ENCODE peak calls at places on chromosomes 12 and 14, in five cellular contexts. P is psoas muscle, C is pancreas, X is H9, S is right lobe of liver. L is an unnamed sample. For H3K9me3 and H3K4me1, the result is how much of the 10 kb centered on the place peaks cover.

GRCh38 chr14:35964736-35965135 is 138.6 kb downstream of the BRMS1L start:
- DNase-seq in P (no peak), X (no peak), S (no peak), C (no peak), L (no peak)

GRCh38 chr14:33709711-33710110 is 241.2 kb downstream of the EGLN3 start:
- DNase-seq in P (no peak), S (no peak), X (no peak), C (no peak), L (no peak)

GRCh38 chr14:23146423-23146910 is 27.4 kb upstream of the CEBPE start:
- DNase-seq in X (no peak), C (no peak), S (no peak), P (no peak), L (no peak)

GRCh38 chr12:6074979-6075585 is 49.4 kb downstream of the VWF start:
- DNase-seq in P (peak), X (peak), S (no peak), C (no peak), L (no peak)

GRCh38 chr14:105838591-105839424 is 312.4 kb downstream of the TMEM121 start:
- DNase-seq in P (no peak), S (no peak), X (peak), C (peak), L (no peak)

GRCh38 chr12:122861586-122861970 is 26.3 kb downstream of the HIP1R start:
- DNase-seq in S (no peak), C (no peak), X (no peak), P (no peak), L (no peak)

GRCh38 chr14:22646570-22647254 is 2.6 kb upstream of the OR6J1 start:
- DNase-seq in S (no peak), P (no peak), X (no peak), C (no peak), L (peak)

GRCh38 chr12:12902036-12902435 is 10.7 kb downstream of the GPRC5A start:
- DNase-seq in X (no peak), S (no peak), C (no peak), P (no peak), L (peak)

GRCh38 chr12:127803545-127803944 is 463.4 kb upstream of the TMEM132C start:
- DNase-seq in X (no peak), S (no peak), P (no peak), C (no peak), L (no peak)

GRCh38 chr12:116595186-116595585 is 36.0 kb downstream of the MAP1LC3B2 start:
- DNase-seq in C (no peak), X (no peak), P (no peak), S (no peak), L (no peak)

GRCh38 chr14:91311284-91311662 is 66.8 kb upstream of the GPR68 start:
- DNase-seq in X (no peak), S (no peak), C (no peak), P (no peak), L (no peak)

GRCh38 chr12:105477873-105478272 is 147.4 kb downstream of the C12orf75 start:
- DNase-seq in P (no peak), S (no peak), C (no peak), X (no peak), L (no peak)

GRCh38 chr12:123389560-123390351 is 5.8 kb downstream of the KMT5A start:
- DNase-seq in S (peak), P (peak), X (peak), C (peak), L (peak)

GRCh38 chr12:69779928-69780327 is 41.3 kb downstream of the RAB3IP start:
- DNase-seq in X (peak), P (no peak), C (no peak), S (no peak), L (peak)

GRCh38 chr14:90281766-90282165 is 25.4 kb downstream of the PSMC1 start:
- DNase-seq in S (no peak), X (no peak), C (no peak), P (no peak), L (no peak)

GRCh38 chr12:125794401-125794800 is 729.2 kb downstream of the AACS start:
- DNase-seq in C (no peak), P (no peak), X (no peak), S (no peak), L (no peak)

GRCh38 chr14:67371247-67372148 is 11.4 kb downstream of the EIF2S1 start:
- DNase-seq in C (no peak), S (no peak), X (no peak), P (no peak), L (no peak)

GRCh38 chr12:106871477-106871876 is 84.2 kb upstream of the TMEM263 start:
- DNase-seq in X (no peak), P (no peak), C (no peak), S (no peak), L (peak)

GRCh38 chr12:49662998-49663843 is 39.9 kb downstream of the PRPF40B start:
- DNase-seq in P (peak), X (peak), C (no peak), S (peak), L (peak)

GRCh38 chr12:5511256-5511643 is 79.3 kb downstream of the NTF3 start:
- DNase-seq in P (no peak), S (no peak), X (no peak), C (no peak), L (no peak)

GRCh38 chr12:52561880-52562449 is 9.0 kb upstream of the KRT71 start:
- DNase-seq in S (no peak), C (no peak), X (peak), P (no peak), L (peak)

GRCh38 chr14:105059035-105059916 is 6.0 kb downstream of the GPR132 start:
- DNase-seq in C (no peak), S (peak), X (peak), P (no peak), L (no peak)

GRCh38 chr12:70178038-70178437 is 65.2 kb upstream of the CNOT2 start:
- DNase-seq in S (no peak), X (no peak), P (no peak), C (no peak), L (no peak)

GRCh38 chr14:85401396-85401795 is 128.5 kb upstream of the FLRT2 start:
- DNase-seq in P (no peak), C (no peak), S (no peak), X (no peak), L (no peak)
- H3K9me3 ChIP-seq in P (under half), C (under half), S (under half), X (under half), L (under half)

DNA sequence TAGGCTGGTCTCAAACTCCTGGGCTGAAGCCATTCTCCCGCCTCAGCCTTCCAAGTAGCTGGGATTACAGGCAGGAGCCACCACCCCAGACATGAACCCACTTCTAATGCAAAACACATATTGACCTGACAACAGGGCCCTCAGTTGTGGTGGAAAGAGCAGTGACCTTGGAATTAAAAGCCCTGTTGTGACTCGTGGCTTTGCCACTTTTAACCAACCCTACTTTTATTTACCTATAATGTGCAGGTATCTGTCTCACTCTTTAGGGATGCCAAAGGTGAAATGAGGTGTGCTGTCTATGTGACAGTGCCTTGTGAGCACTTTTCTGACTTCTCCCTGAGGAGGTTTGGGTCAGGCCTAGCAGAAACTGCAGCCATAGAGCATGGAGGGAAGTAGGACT is 132.8 kb upstream of the DNM1L start:
- DNase-seq in S (no peak), X (no peak), P (no peak), C (no peak), L (no peak)
- H3K27ac ChIP-seq in S (peak), X (no peak), P (peak), C (no peak), L (no peak)

GRCh38 chr14:55277972-55278740 is 6.9 kb downstream of the FBXO34 start:
- DNase-seq in X (no peak), C (no peak), P (no peak), S (no peak), L (no peak)
- H3K4me1 ChIP-seq in X (under half), C (under half), P (half or more), S (under half), L (under half)

DNA sequence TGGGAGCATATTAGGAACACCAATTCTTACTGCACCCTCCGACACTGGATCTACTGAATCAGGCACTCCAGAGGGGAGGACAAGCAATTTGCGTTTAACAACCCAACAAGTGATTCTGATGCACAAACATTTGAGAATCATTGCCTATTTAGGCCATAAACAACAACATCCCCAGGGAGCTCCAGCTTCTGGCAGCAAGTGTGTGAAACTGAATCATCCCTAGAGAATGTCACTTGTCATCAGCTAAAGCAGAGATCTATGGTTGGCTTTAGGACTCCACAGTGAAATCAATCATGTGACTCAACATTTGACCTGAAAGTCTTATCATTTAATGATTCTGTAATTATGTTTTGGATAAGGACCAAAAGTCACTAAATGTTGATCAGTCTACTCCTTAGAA is 505.0 kb upstream of the FLRT2 start:
- DNase-seq in X (no peak), C (no peak), S (no peak), P (no peak), L (no peak)
- H3K9me3 ChIP-seq in X (under half), C (under half), S (under half), P (under half), L (under half)

GRCh38 chr14:95524706-95525512 is 8.5 kb upstream of the SYNE3 start:
- DNase-seq in X (no peak), S (peak), P (no peak), C (no peak), L (peak)

GRCh38 chr14:95529242-95529641 is 5.6 kb upstream of the GLRX5 start:
- DNase-seq in S (no peak), P (no peak), X (no peak), C (no peak), L (no peak)

GRCh38 chr14:95525999-95526398 is 8.9 kb upstream of the GLRX5 start:
- DNase-seq in S (no peak), C (no peak), P (no peak), X (no peak), L (no peak)

GRCh38 chr14:95527392-95528002 is 7.4 kb upstream of the GLRX5 start:
- DNase-seq in X (no peak), P (no peak), C (no peak), S (peak), L (peak)

DNA sequence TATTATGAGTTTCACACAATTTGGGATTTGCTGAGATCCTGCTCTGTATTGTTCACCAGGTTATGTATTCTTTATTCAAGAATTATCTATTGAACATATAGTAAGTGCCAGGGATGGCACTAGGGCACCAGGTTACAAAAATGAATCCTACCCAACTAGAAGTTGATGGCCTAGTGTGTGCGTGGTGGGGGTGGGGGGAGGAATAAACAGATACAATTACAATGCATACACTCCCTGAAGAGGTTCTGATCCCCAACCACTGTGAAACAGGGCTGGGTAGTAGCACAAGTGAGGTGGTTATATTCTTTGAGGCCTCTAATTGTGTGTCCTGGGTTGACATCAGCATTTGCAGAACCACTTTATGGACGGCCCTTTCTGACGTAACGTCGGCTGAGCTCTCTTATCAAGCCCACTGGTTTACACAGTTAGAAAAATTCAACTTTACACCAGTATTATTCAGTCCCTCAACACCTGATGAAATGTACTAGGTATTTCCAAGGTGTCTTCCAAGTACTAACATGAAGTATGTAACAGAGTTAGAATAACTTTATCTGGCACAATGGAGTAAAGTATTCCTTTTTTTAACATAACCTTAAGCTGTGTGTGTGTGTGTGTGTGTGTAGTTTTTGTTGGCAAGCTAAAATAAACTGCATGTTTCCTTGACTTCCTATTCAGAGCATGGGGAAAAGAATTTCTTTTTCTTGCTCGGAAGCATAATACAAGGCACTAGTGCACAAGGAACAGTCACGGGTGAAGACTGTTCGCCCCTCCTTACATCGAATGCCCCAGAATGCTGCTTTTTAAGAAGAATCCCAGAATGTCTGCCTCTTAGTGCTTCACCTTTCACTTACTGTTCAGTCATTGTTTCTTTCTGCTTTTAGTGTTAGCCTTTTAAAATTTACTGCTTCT is 8.1 kb upstream of the GLRX5 start:
- DNase-seq in S (no peak), C (no peak), P (no peak), X (no peak), L (no peak)
- H3K27ac ChIP-seq in S (peak), C (peak), P (no peak), X (no peak), L (no peak)